ENCODE peak calls at places on chromosomes 13 and 19, in five cellular contexts. One of them, this sample, is unnamed.

GRCh38 chr13:94369862-94370491 is 109.5 kb downstream of the DCT start:
- DNase-seq in dorsolateral prefrontal cortex: no peak
- DNase-seq in astrocyte: peak
- DNase-seq in body of pancreas: peak
- DNase-seq in fibroblast of lung: peak
- DNase-seq in this sample: no peak

GRCh38 chr13:46738055-46738454 is 58.9 kb downstream of the ESD start:
- DNase-seq in dorsolateral prefrontal cortex: no peak
- DNase-seq in astrocyte: no peak
- DNase-seq in body of pancreas: no peak
- DNase-seq in fibroblast of lung: peak
- DNase-seq in this sample: no peak

GRCh38 chr19:54104998-54105715 is 2.5 kb downstream of the NDUFA3 start:
- DNase-seq in dorsolateral prefrontal cortex: no peak
- DNase-seq in astrocyte: no peak
- DNase-seq in body of pancreas: no peak
- DNase-seq in fibroblast of lung: no peak
- DNase-seq in this sample: no peak

GRCh38 chr19:49851456-49852259 is 699 bp downstream of the PTOV1 start:
- DNase-seq in dorsolateral prefrontal cortex: no peak
- DNase-seq in astrocyte: no peak
- DNase-seq in body of pancreas: peak
- DNase-seq in fibroblast of lung: no peak
- DNase-seq in this sample: no peak

GRCh38 chr13:80524447-80525215 is 183.7 kb upstream of the SPRY2 start:
- DNase-seq in dorsolateral prefrontal cortex: no peak
- DNase-seq in astrocyte: peak
- DNase-seq in body of pancreas: no peak
- DNase-seq in fibroblast of lung: peak
- DNase-seq in this sample: no peak

GRCh38 chr19:48490980-48491792 is 20.4 kb downstream of the LMTK3 start:
- DNase-seq in dorsolateral prefrontal cortex: no peak
- DNase-seq in astrocyte: no peak
- DNase-seq in body of pancreas: peak
- DNase-seq in fibroblast of lung: no peak
- DNase-seq in this sample: no peak

GRCh38 chr19:11722414-11722813 is 16.3 kb downstream of the ZNF823 start:
- DNase-seq in dorsolateral prefrontal cortex: no peak
- DNase-seq in astrocyte: no peak
- DNase-seq in body of pancreas: no peak
- DNase-seq in fibroblast of lung: no peak
- DNase-seq in this sample: no peak

GRCh38 chr19:2751438-2751830 is 11.6 kb upstream of the SLC39A3 start:
- DNase-seq in dorsolateral prefrontal cortex: no peak
- DNase-seq in astrocyte: no peak
- DNase-seq in body of pancreas: no peak
- DNase-seq in fibroblast of lung: no peak
- DNase-seq in this sample: peak

GRCh38 chr13:23147264-23147663 is 33.5 kb upstream of the SGCG start:
- DNase-seq in dorsolateral prefrontal cortex: no peak
- DNase-seq in astrocyte: no peak
- DNase-seq in body of pancreas: no peak
- DNase-seq in fibroblast of lung: no peak
- DNase-seq in this sample: no peak

GRCh38 chr13:27182844-27183497 is 11.4 kb upstream of the USP12 start:
- DNase-seq in dorsolateral prefrontal cortex: no peak
- DNase-seq in astrocyte: peak
- DNase-seq in body of pancreas: peak
- DNase-seq in fibroblast of lung: peak
- DNase-seq in this sample: peak

GRCh38 chr13:61765181-61765742 is 349.6 kb upstream of the PCDH20 start:
- DNase-seq in dorsolateral prefrontal cortex: no peak
- DNase-seq in astrocyte: no peak
- DNase-seq in body of pancreas: no peak
- DNase-seq in fibroblast of lung: no peak
- DNase-seq in this sample: no peak

GRCh38 chr19:31049431-31049830 is 299.8 kb downstream of the TSHZ3 start:
- DNase-seq in dorsolateral prefrontal cortex: no peak
- DNase-seq in astrocyte: no peak
- DNase-seq in body of pancreas: no peak
- DNase-seq in fibroblast of lung: no peak
- DNase-seq in this sample: no peak

GRCh38 chr13:90565985-90566713 is 781.3 kb upstream of the MIR17HG start:
- DNase-seq in dorsolateral prefrontal cortex: no peak
- DNase-seq in astrocyte: no peak
- DNase-seq in body of pancreas: no peak
- DNase-seq in fibroblast of lung: no peak
- DNase-seq in this sample: no peak

GRCh38 chr19:30492581-30492980 is 120.4 kb downstream of the ZNF536 start:
- DNase-seq in dorsolateral prefrontal cortex: no peak
- DNase-seq in astrocyte: no peak
- DNase-seq in body of pancreas: no peak
- DNase-seq in fibroblast of lung: no peak
- DNase-seq in this sample: no peak

GRCh38 chr13:60540276-60540675 is 143.3 kb downstream of the TDRD3 start:
- DNase-seq in dorsolateral prefrontal cortex: no peak
- DNase-seq in astrocyte: no peak
- DNase-seq in body of pancreas: no peak
- DNase-seq in fibroblast of lung: no peak
- DNase-seq in this sample: no peak

GRCh38 chr19:3061214-3062161 is 807 bp downstream of the TLE5 start:
- DNase-seq in dorsolateral prefrontal cortex: no peak
- DNase-seq in astrocyte: no peak
- DNase-seq in body of pancreas: peak
- DNase-seq in fibroblast of lung: peak
- DNase-seq in this sample: peak

GRCh38 chr13:63311587-63311986 is 1895.9 kb upstream of the PCDH20 start:
- DNase-seq in dorsolateral prefrontal cortex: no peak
- DNase-seq in astrocyte: no peak
- DNase-seq in body of pancreas: no peak
- DNase-seq in fibroblast of lung: no peak
- DNase-seq in this sample: no peak

GRCh38 chr13:35512271-35512920 is 35.9 kb upstream of the MAB21L1 start:
- DNase-seq in dorsolateral prefrontal cortex: no peak
- DNase-seq in astrocyte: peak
- DNase-seq in body of pancreas: peak
- DNase-seq in fibroblast of lung: peak
- DNase-seq in this sample: no peak

GRCh38 chr19:11281336-11282049 is 14.5 kb upstream of the TSPAN16 start:
- DNase-seq in dorsolateral prefrontal cortex: no peak
- DNase-seq in astrocyte: no peak
- DNase-seq in body of pancreas: no peak
- DNase-seq in fibroblast of lung: no peak
- DNase-seq in this sample: no peak

GRCh38 chr19:17125728-17126677 is 50.4 kb downstream of the MYO9B start:
- DNase-seq in dorsolateral prefrontal cortex: peak
- DNase-seq in astrocyte: no peak
- DNase-seq in body of pancreas: peak
- DNase-seq in fibroblast of lung: peak
- DNase-seq in this sample: peak

GRCh38 chr19:23273594-23274412 is 23.6 kb upstream of the ZNF724 start:
- DNase-seq in dorsolateral prefrontal cortex: peak
- DNase-seq in astrocyte: peak
- DNase-seq in body of pancreas: peak
- DNase-seq in fibroblast of lung: peak
- DNase-seq in this sample: peak

GRCh38 chr13:58852076-58852475 is 1220.5 kb downstream of the PCDH17 start:
- DNase-seq in dorsolateral prefrontal cortex: no peak
- DNase-seq in astrocyte: peak
- DNase-seq in body of pancreas: no peak
- DNase-seq in fibroblast of lung: peak
- DNase-seq in this sample: no peak

GRCh38 chr19:6772866-6773322 is 386 bp downstream of the VAV1 start:
- DNase-seq in dorsolateral prefrontal cortex: no peak
- DNase-seq in astrocyte: no peak
- DNase-seq in body of pancreas: no peak
- DNase-seq in fibroblast of lung: no peak
- DNase-seq in this sample: no peak

DNA sequence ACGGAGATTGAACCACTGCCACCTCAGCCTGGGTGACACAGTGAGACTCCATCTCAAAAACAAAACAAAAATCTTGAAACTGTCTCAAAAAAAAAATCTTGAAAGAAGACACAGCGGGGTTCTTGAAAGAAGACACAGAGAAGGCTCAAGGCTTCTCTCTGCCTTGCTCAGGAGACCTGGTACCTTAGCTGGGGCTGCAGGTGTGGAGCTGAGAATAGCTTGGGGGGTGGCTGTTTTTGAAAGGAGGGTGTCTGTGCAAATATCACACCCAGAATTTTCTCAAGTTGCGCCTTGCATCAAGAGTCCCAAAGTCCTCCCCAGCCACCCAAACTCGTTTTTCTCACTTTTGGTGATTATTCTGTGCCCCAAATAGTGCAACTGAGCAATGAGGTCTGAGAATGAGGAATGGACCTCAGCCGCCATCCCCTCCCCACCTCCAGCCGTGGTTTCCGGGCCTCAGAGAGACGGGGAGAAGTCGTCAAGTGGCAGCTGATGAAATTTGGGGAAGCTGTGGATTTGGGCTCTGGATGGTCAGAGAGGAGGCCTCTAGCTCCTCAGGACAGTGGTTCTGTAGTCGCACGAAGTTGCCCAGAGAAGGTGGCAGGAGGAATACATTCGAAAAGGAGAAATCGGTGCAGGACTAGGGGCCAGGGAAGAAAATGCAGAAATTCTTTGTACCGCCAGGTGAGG is 8.8 kb downstream of the S1PR2 start:
- DNase-seq in dorsolateral prefrontal cortex: no peak
- DNase-seq in astrocyte: no peak
- DNase-seq in body of pancreas: no peak
- DNase-seq in fibroblast of lung: no peak
- DNase-seq in this sample: no peak
- H3K27ac ChIP-seq in dorsolateral prefrontal cortex: no peak
- H3K27ac ChIP-seq in astrocyte: no peak
- H3K27ac ChIP-seq in body of pancreas: no peak
- H3K27ac ChIP-seq in fibroblast of lung: no peak
- H3K27ac ChIP-seq in this sample: no peak

DNA sequence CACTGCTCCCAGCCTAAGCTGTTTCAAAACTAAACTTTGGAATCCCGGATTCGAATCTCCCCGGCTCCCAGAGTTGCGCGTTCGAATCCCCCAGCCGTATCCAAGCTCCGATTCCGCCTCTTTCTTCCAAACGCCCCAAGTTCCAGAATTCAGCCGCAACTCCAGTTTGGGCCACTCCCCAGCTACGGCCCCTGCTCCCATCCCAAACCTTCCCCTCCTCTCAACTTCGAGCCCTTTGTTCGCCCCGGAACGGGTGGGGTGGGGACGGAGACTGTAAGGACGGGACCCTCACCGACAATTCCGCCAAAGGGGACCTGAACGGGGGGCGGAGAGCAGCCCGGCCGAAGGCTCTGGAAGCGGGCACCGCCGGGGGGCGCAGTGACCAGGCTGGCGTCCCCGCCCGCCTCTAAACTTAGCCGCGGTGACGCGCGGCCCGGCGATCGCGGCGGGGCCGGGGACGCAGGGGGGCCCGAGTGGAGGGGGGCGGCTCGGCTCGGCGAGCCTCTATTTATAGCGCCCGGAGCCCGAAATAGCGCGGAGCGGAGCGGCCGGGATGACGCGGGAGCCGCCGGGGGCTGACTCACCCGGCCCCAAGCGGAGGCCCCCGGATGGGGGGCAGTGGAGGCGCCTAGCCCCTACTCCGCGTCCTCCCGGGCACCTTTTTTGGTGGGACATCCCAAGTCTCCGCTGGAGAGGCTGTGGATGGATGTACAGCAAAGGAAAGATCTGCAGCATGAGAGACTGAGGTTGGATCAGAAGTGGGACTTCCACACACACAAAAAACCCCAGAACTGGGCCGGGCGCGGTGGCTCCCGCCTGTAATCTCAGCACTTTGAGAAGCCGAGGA is 4.9 kb upstream of the ERCC1 start:
- DNase-seq in dorsolateral prefrontal cortex: no peak
- DNase-seq in astrocyte: no peak
- DNase-seq in body of pancreas: peak
- DNase-seq in fibroblast of lung: peak
- DNase-seq in this sample: peak
- H3K27ac ChIP-seq in dorsolateral prefrontal cortex: peak
- H3K27ac ChIP-seq in astrocyte: peak
- H3K27ac ChIP-seq in body of pancreas: no peak
- H3K27ac ChIP-seq in fibroblast of lung: peak
- H3K27ac ChIP-seq in this sample: peak

GRCh38 chr13:99004931-99005330 is 27.1 kb upstream of the DOCK9 start:
- DNase-seq in dorsolateral prefrontal cortex: no peak
- DNase-seq in astrocyte: no peak
- DNase-seq in body of pancreas: no peak
- DNase-seq in fibroblast of lung: no peak
- DNase-seq in this sample: no peak

GRCh38 chr13:99005609-99006008 is 27.7 kb upstream of the DOCK9 start:
- DNase-seq in dorsolateral prefrontal cortex: no peak
- DNase-seq in astrocyte: no peak
- DNase-seq in body of pancreas: no peak
- DNase-seq in fibroblast of lung: no peak
- DNase-seq in this sample: no peak

GRCh38 chr13:99007414-99007986 is 29.6 kb upstream of the DOCK9 start:
- DNase-seq in dorsolateral prefrontal cortex: no peak
- DNase-seq in astrocyte: no peak
- DNase-seq in body of pancreas: no peak
- DNase-seq in fibroblast of lung: no peak
- DNase-seq in this sample: no peak

GRCh38 chr13:99009987-99010551 is 32.2 kb upstream of the DOCK9 start:
- DNase-seq in dorsolateral prefrontal cortex: no peak
- DNase-seq in astrocyte: no peak
- DNase-seq in body of pancreas: no peak
- DNase-seq in fibroblast of lung: no peak
- DNase-seq in this sample: no peak

DNA sequence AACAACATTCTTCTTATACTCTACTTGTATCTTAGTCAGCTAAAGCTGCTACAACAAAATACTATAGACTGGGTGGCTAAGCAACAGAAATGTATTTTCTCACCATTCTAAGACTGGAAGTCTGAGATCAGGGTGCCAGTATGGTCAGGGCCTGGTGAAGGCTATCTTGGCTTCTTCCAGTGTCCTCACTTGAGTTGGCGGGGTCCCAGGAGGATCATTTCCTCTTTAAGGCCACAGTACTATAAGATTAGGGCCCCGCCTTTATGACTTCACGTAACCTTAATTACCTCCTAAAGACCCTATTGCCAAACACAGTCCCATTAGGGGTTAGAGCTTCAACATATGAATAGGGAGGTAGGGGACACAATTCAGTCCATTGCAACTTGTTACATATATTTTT is 30.7 kb upstream of the DOCK9 start:
- DNase-seq in dorsolateral prefrontal cortex: no peak
- DNase-seq in astrocyte: no peak
- DNase-seq in body of pancreas: no peak
- DNase-seq in fibroblast of lung: no peak
- DNase-seq in this sample: no peak
- H3K27ac ChIP-seq in dorsolateral prefrontal cortex: no peak
- H3K27ac ChIP-seq in astrocyte: no peak
- H3K27ac ChIP-seq in body of pancreas: no peak
- H3K27ac ChIP-seq in fibroblast of lung: no peak
- H3K27ac ChIP-seq in this sample: no peak

GRCh38 chr19:41623360-41623759 is 3.5 kb downstream of the CEACAM4 start:
- DNase-seq in dorsolateral prefrontal cortex: no peak
- DNase-seq in astrocyte: no peak
- DNase-seq in body of pancreas: no peak
- DNase-seq in fibroblast of lung: no peak
- DNase-seq in this sample: no peak
- H3K27ac ChIP-seq in dorsolateral prefrontal cortex: no peak
- H3K27ac ChIP-seq in astrocyte: no peak
- H3K27ac ChIP-seq in body of pancreas: no peak
- H3K27ac ChIP-seq in fibroblast of lung: no peak
- H3K27ac ChIP-seq in this sample: no peak

GRCh38 chr19:35264281-35265125 is 4.3 kb upstream of the USF2 start:
- DNase-seq in dorsolateral prefrontal cortex: peak
- DNase-seq in astrocyte: no peak
- DNase-seq in body of pancreas: peak
- DNase-seq in fibroblast of lung: no peak
- DNase-seq in this sample: no peak
- H3K27ac ChIP-seq in dorsolateral prefrontal cortex: peak
- H3K27ac ChIP-seq in astrocyte: no peak
- H3K27ac ChIP-seq in body of pancreas: peak
- H3K27ac ChIP-seq in fibroblast of lung: no peak
- H3K27ac ChIP-seq in this sample: no peak

This sample was measured in psoas muscle.